ENCODE peak calls at places on chromosomes 7 and 10, in nine cellular contexts. H is neural crest cell, C is KBM-7, V is GM13976, E is ELR, D is foreskin keratinocyte, L is GM19239, W is PC-3, X is mucosa of descending colon. G is an unnamed sample.

GRCh38 chr7:112411186-112411795 is 39.0 kb upstream of the IFRD1 start:
- DNase-seq in L (no peak), H (no peak), C (no peak), W (peak), X (peak), V (no peak), E (peak), D (no peak), G (no peak)

GRCh38 chr10:42926831-42927230 is 144.2 kb downstream of the BMS1 start:
- DNase-seq in D (no peak), W (no peak), X (no peak), H (no peak), C (no peak), L (no peak), E (peak), V (peak), G (no peak)

GRCh38 chr7:128963327-128963757 is 25.6 kb downstream of the IRF5 start:
- DNase-seq in W (no peak), L (no peak), V (peak), X (no peak), D (no peak), C (no peak), H (no peak), E (peak), G (peak)

GRCh38 chr7:112449353-112449752 is 907 bp upstream of the IFRD1 start:
- DNase-seq in X (peak), D (peak), E (peak), V (no peak), L (no peak), H (no peak), W (peak), C (no peak), G (no peak)

GRCh38 chr7:151448261-151449252 is 8.6 kb upstream of the CRYGN start:
- DNase-seq in V (peak), C (peak), E (peak), D (no peak), W (peak), X (peak), H (peak), L (peak), G (no peak)

GRCh38 chr10:88810196-88810961 is 7.8 kb downstream of the LIPM start:
- DNase-seq in C (peak), L (peak), V (peak), H (no peak), X (peak), W (peak), D (peak), E (peak), G (no peak)

GRCh38 chr7:43456200-43456599 is 126.7 kb upstream of the STK17A start:
- DNase-seq in X (no peak), W (no peak), L (no peak), H (no peak), D (no peak), V (no peak), E (no peak), C (no peak), G (no peak)

GRCh38 chr7:151017953-151018420 is 6.3 kb downstream of the ATG9B start:
- DNase-seq in V (peak), L (peak), C (peak), W (peak), H (peak), D (no peak), E (peak), X (peak), G (no peak)